ENCODE peak calls at places on chromosomes 1 and 21, in five cellular contexts. X, B, G, W and K are unnamed samples. For H3K36me3, the result is how much of the 10 kb centered on the place peaks cover.

GRCh38 chr1:48061162-48062136 is 64.3 kb upstream of the TRABD2B start:
- DNase-seq in X (peak), B (peak), G (no peak), W (peak), K (no peak)

GRCh38 chr1:213958346-213958745 is 29.4 kb upstream of the PROX1 start:
- DNase-seq in X (no peak), B (no peak), G (no peak), W (no peak), K (no peak)

GRCh38 chr1:230408971-230409370 is 17.2 kb downstream of the PGBD5 start:
- DNase-seq in X (no peak), B (no peak), G (no peak), W (no peak), K (no peak)

GRCh38 chr21:45818904-45819285 is 162.7 kb upstream of the COL6A1 start:
- DNase-seq in X (peak), B (no peak), G (no peak), W (no peak), K (peak)

GRCh38 chr1:207882692-207883091 is 28.2 kb downstream of the CD34 start:
- DNase-seq in X (no peak), B (no peak), G (no peak), W (peak), K (no peak)

GRCh38 chr1:68970571-68970970 is 473.7 kb upstream of the DEPDC1 start:
- DNase-seq in X (no peak), B (no peak), G (no peak), W (no peak), K (no peak)

GRCh38 chr1:112237983-112238515 is 158.0 kb upstream of the CTTNBP2NL start:
- DNase-seq in X (no peak), B (no peak), G (no peak), W (no peak), K (no peak)

GRCh38 chr1:201022824-201023516 is 544 bp downstream of the KIF21B start:
- DNase-seq in X (no peak), B (no peak), G (no peak), W (no peak), K (no peak)

GRCh38 chr1:29674625-29675326 is 438.5 kb downstream of the PTPRU start:
- DNase-seq in X (no peak), B (no peak), G (no peak), W (peak), K (no peak)

GRCh38 chr1:37947364-37947763 is 511 bp upstream of the INPP5B start:
- DNase-seq in X (no peak), B (no peak), G (no peak), W (no peak), K (no peak)

GRCh38 chr21:40842197-40842552 is 4.8 kb downstream of the DSCAM start:
- DNase-seq in X (no peak), B (no peak), G (no peak), W (no peak), K (no peak)

GRCh38 chr1:116766616-116767469 is 12.6 kb downstream of the CD2 start:
- DNase-seq in X (no peak), B (no peak), G (no peak), W (no peak), K (no peak)
- H3K4me3 ChIP-seq in X (no peak), B (no peak), G (no peak), W (no peak), K (no peak)

DNA sequence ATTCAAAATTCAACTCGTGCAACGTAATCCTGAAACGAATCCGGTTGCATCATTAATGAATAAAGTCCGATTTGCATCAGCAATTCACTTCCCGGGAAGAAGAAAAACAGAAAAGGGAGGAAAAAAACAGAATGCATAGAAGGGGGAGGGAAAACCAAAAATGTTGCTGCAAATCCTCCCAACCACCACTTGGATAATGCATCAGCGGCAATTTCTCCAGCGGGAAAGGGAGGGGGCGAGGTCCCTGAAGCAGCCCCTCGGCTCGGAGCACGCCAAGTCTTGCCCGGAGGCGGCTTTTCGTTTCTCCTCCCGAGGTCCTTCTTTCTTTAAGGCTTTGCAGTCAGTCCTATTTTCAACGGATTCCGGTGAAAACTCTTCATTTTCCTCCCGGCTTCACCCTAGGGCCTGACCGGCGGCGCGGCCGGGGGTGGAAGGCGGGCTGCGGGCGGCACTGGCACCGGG is 720 bp downstream of the CDC42BPA start:
- DNase-seq in X (peak), B (peak), G (peak), W (no peak), K (peak)
- TF ChIP-seq CTCF in X (no peak), B (peak), G (no peak), W (no peak), K (peak)

GRCh38 chr1:156549831-156550230 is 22.5 kb downstream of the IQGAP3 start:
- DNase-seq in X (no peak), B (no peak), G (no peak), W (no peak), K (no peak)
- H3K36me3 ChIP-seq in X (under half), B (under half), G (under half), W (under half), K (under half)

GRCh38 chr1:181190362-181191035 is 102.0 kb downstream of the IER5 start:
- DNase-seq in X (no peak), B (peak), G (no peak), W (no peak), K (no peak)
- H3K4me3 ChIP-seq in X (no peak), B (peak), G (no peak), W (peak), K (no peak)

DNA sequence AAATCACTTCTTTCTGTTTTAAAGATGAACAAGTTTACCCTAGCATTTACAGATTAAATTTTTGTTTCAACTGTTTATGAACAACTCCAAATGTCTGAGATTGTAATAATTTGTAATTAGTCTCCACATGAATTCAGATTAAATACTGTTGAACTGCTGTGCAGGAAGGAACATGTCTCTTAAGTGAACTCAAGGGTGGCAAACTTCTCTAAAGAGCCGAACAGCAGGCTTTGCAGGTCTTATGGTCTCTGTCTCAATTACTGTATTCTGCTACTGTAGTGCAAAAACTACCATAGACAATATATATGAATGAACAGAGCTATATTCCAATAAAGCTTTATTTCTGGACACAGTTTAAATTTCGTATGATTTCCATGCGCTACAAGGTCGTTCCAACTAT is 6.6 kb downstream of the RSBN1 start:
- DNase-seq in X (no peak), B (no peak), G (no peak), W (no peak), K (no peak)
- TF ChIP-seq CTCF in X (no peak), B (no peak), G (no peak), W (no peak), K (no peak)

GRCh38 chr1:235226933-235227332 is 65.9 kb upstream of the RBM34 start:
- DNase-seq in X (no peak), B (no peak), G (no peak), W (no peak), K (no peak)
- H3K36me3 ChIP-seq in X (under half), B (under half), G (under half), W (half or more), K (under half)